ENCODE peak calls at places on chromosomes 13 and 19, in six cellular contexts. W is Calu3; L is cardiac fibroblast; F is CD8-positive, alpha-beta T cell; U is brain microvascular endothelial cell; S is fibroblast of lung. K is an unnamed sample.

GRCh38 chr13:87656311-87656710 is 14.9 kb upstream of the SLITRK5 start:
- DNase-seq in W (no peak), L (peak; percentile 14), F (no peak), U (no peak), S (peak; percentile 70), K (no peak)

GRCh38 chr19:41753159-41753558 is 2.2 kb upstream of the CEACAM6 start:
- DNase-seq in W (peak; percentile 89), L (peak; percentile 18), F (peak; percentile 56), U (peak; percentile 2), S (peak; percentile 3), K (peak; percentile 25)

GRCh38 chr13:48818495-48818961 is 157.2 kb upstream of the FNDC3A start:
- DNase-seq in W (no peak), L (peak; percentile 85), F (no peak), U (peak; percentile 72), S (peak; percentile 98), K (no peak)

GRCh38 chr19:23474172-23474571 is 78.9 kb upstream of the ZNF91 start:
- DNase-seq in W (no peak), L (no peak), F (no peak), U (no peak), S (no peak), K (no peak)

GRCh38 chr13:57829496-57829895 is 198.0 kb downstream of the PCDH17 start:
- DNase-seq in W (no peak), L (no peak), F (no peak), U (no peak), S (no peak), K (no peak)

GRCh38 chr19:56476671-56477428 is at the start of gene ZNF667:
- DNase-seq in W (no peak), L (peak; percentile 47), F (peak; percentile 7), U (peak; percentile 90), S (peak; percentile 18), K (no peak)

GRCh38 chr19:55075366-55075998 is at the start of gene EPS8L1:
- DNase-seq in W (peak; percentile 94), L (no peak), F (no peak), U (no peak), S (no peak), K (no peak)

GRCh38 chr19:33603377-33603776 is 18.4 kb upstream of the CHST8 start:
- DNase-seq in W (no peak), L (no peak), F (no peak), U (no peak), S (no peak), K (no peak)

GRCh38 chr19:45553464-45553863 is 31.1 kb downstream of the OPA3 start:
- DNase-seq in W (no peak), L (no peak), F (no peak), U (no peak), S (no peak), K (no peak)

GRCh38 chr13:46604226-46604968 is 51.4 kb downstream of the LRCH1 start:
- DNase-seq in W (no peak), L (no peak), F (no peak), U (no peak), S (no peak), K (no peak)

GRCh38 chr13:46600943-46601311 is 48.0 kb downstream of the LRCH1 start:
- DNase-seq in W (no peak), L (no peak), F (no peak), U (no peak), S (no peak), K (no peak)

GRCh38 chr13:46605089-46605488 is 52.1 kb downstream of the LRCH1 start:
- DNase-seq in W (no peak), L (no peak), F (no peak), U (no peak), S (no peak), K (no peak)

GRCh38 chr13:46602531-46602930 is 49.6 kb downstream of the LRCH1 start:
- DNase-seq in W (no peak), L (no peak), F (no peak), U (no peak), S (no peak), K (no peak)

GRCh38 chr13:46603165-46603603 is 50.2 kb downstream of the LRCH1 start:
- DNase-seq in W (no peak), L (peak; percentile 47), F (no peak), U (no peak), S (no peak), K (no peak)
- TF ChIP-seq CTCF in W (peak; percentile 22), L (peak; percentile 44), F (no peak), U (peak; percentile 38), S (peak; percentile 33), K (peak; percentile 45)

DNA sequence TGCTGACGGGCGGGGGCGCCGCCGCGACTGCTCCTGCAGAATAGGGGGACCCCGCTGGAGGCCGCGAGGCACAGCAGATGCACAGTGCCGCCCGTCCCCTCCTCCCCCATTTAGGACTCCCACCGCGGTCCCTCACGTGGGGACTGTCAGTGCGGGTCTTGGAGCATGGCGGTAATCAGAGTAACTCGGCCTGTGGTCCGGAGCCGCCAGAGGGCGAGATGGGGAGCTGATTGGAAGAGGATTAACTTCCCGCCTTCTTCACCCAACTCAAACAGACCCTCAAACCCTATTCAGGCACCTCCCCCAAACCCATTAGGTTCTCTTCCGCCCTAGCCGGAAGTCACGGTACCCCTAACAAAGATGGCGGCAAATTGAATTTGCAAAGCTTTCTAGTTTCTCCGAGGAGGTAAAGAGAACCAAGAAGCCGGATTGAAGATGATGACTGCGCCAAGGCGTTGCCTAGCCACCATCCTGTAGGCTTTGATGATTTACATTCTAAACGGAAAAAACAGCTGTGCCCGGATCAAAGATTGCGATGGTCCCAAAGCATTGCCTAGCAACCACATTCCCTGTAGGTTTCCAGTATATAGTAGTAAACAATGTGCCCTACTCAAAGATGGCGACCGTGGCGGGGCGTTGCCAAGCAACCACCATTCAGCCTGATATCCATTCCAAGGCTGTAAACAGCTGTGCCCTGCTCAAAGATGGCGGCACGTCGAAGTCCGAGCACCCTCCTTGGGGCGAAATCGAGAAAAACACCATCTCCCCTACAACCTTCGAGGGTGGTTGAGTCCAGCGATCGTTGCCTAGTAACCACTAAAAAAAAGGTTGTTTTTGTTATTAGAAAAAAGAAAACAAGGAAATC is at the start of gene FUZ:
- DNase-seq in W (peak; percentile 93), L (peak; percentile 100), F (peak; percentile 86), U (peak; percentile 99), S (peak; percentile 99), K (peak; percentile 86)
- TF ChIP-seq CTCF in W (no peak), L (no peak), F (no peak), U (peak; percentile 59), S (peak; percentile 32), K (peak; percentile 43)

DNA sequence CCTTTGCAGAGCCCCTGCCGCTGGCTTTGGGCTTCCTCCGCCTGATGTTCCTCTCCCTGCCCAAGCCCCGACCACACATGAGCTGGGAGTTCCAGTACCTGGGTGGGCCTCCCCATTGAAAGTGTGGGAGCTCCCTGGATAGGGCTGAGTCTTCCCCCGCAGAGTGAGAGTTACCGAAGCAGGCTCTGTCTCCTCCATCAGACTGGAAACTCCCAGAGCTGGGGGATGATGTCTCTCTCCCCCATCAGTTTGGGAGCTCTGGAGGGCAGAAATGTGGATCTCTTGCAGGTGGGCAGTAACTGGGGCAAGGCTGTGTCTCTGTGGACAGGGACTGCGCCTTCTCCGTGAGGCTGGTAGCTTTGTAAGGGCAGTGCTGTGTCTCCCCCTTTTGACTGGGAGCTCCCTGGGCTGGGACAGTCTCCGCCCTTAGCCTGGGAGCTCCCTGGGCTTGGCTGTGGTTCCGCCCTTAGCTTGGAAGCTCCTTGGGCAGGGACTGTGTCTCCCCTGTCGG is 767 bp downstream of the DCAF15 start:
- DNase-seq in W (peak; percentile 27), L (peak; percentile 69), F (no peak), U (no peak), S (peak; percentile 57), K (no peak)
- TF ChIP-seq CTCF in W (no peak), L (no peak), F (no peak), U (peak; percentile 39), S (peak; percentile 12), K (no peak)

GRCh38 chr13:104869501-104869900 is 1666.0 kb downstream of the EFNB2 start:
- DNase-seq in W (no peak), L (peak; percentile 7), F (no peak), U (peak; percentile 48), S (no peak), K (no peak)
- TF ChIP-seq CTCF in W (no peak), L (no peak), F (no peak), U (no peak), S (no peak), K (no peak)